ENCODE peak calls at places on chromosomes 4 and X, in ten cellular contexts. E, D, B, P, N, T, L, U, R and V are unnamed samples.

GRCh38 chr4:112152496-112152895 is 7.2 kb downstream of the FAM241A start:
- DNase-seq in N (no peak), D (no peak), U (no peak), L (no peak), E (no peak), B (no peak), T (no peak), R (no peak), P (no peak), V (no peak)

GRCh38 chr4:64539234-64539849 is 130.1 kb upstream of the TECRL start:
- DNase-seq in D (peak), T (peak), R (peak), N (peak), B (peak), P (peak), L (peak), E (peak), U (peak), V (no peak)

GRCh38 chr4:177246636-177247584 is 62.8 kb upstream of the NEIL3 start:
- DNase-seq in N (no peak), B (no peak), D (no peak), E (no peak), U (no peak), T (no peak), L (no peak), R (no peak), P (no peak), V (no peak)

GRCh38 chr4:159206427-159206871 is 103.6 kb downstream of the RAPGEF2 start:
- DNase-seq in U (no peak), R (no peak), N (no peak), T (no peak), E (peak), B (no peak), P (no peak), L (no peak), D (no peak), V (no peak)

GRCh38 chr4:4673070-4673469 is 131.2 kb upstream of the STX18 start:
- DNase-seq in D (no peak), L (peak), N (peak), T (peak), U (peak), P (peak), E (no peak), B (no peak), R (no peak), V (no peak)

GRCh38 chrX:40262641-40263560 is 165.1 kb upstream of the BCOR start:
- DNase-seq in L (peak), N (no peak), R (no peak), P (no peak), E (no peak), T (peak), U (no peak), B (no peak), D (no peak), V (no peak)

GRCh38 chrX:150546711-150547153 is 21.7 kb upstream of the MTM1 start:
- DNase-seq in L (no peak), N (no peak), T (no peak), E (peak), B (no peak), U (no peak), R (no peak), D (no peak), P (no peak), V (peak)

GRCh38 chr4:15870079-15870478 is 68.5 kb downstream of the FGFBP1 start:
- DNase-seq in U (no peak), L (no peak), P (no peak), B (no peak), E (no peak), R (no peak), T (no peak), D (no peak), N (no peak), V (no peak)

GRCh38 chr4:53365121-53365485 is 758 bp downstream of the SCFD2 start:
- DNase-seq in B (no peak), L (peak), P (no peak), R (no peak), D (no peak), U (no peak), N (no peak), E (peak), T (peak), V (no peak)

GRCh38 chr4:78432896-78433295 is 118.7 kb upstream of the ANXA3 start:
- DNase-seq in P (no peak), D (no peak), N (no peak), R (no peak), B (no peak), E (no peak), T (peak), L (peak), U (no peak), V (no peak)

GRCh38 chrX:3609800-3610199 is 103.6 kb downstream of the PRKX start:
- DNase-seq in N (no peak), E (no peak), P (peak), R (no peak), L (peak), T (no peak), U (no peak), D (no peak), B (no peak), V (no peak)

GRCh38 chrX:129737921-129738320 is 858 bp upstream of the XPNPEP2 start:
- DNase-seq in T (no peak), L (no peak), B (no peak), N (no peak), D (no peak), U (no peak), R (no peak), P (no peak), E (no peak), V (no peak)

GRCh38 chr4:11623726-11624037 is 195.0 kb upstream of the HS3ST1 start:
- DNase-seq in N (peak), B (no peak), R (no peak), P (no peak), D (no peak), L (no peak), T (peak), U (peak), E (no peak), V (no peak)

GRCh38 chrX:9622128-9622527 is 143.5 kb downstream of the GPR143 start:
- DNase-seq in B (no peak), L (no peak), P (no peak), U (no peak), D (no peak), N (no peak), R (no peak), T (no peak), E (no peak), V (no peak)

GRCh38 chrX:24963823-24964222 is 51.9 kb downstream of the ARX start:
- DNase-seq in U (no peak), N (no peak), D (peak), R (no peak), P (no peak), E (no peak), L (no peak), T (no peak), B (no peak), V (no peak)

GRCh38 chr4:152572417-152573086 is 36.7 kb upstream of the FBXW7 start:
- DNase-seq in P (no peak), R (no peak), B (no peak), L (peak), E (no peak), D (no peak), T (no peak), N (no peak), U (no peak), V (no peak)

GRCh38 chr4:183038436-183038835 is 60.6 kb upstream of the WWC2 start:
- DNase-seq in L (no peak), D (no peak), T (no peak), U (no peak), P (no peak), N (no peak), B (no peak), E (no peak), R (no peak), V (no peak)

GRCh38 chr4:47032405-47033106 is 1.2 kb downstream of the GABRB1 start:
- DNase-seq in D (no peak), B (peak), E (peak), N (no peak), P (peak), U (peak), L (peak), T (peak), R (peak), V (peak)

GRCh38 chrX:131279617-131280016 is 9.5 kb downstream of the IGSF1 start:
- DNase-seq in N (no peak), U (no peak), T (no peak), B (no peak), R (no peak), E (no peak), L (no peak), P (no peak), D (no peak), V (no peak)

GRCh38 chrX:13690836-13691235 is 1.9 kb downstream of the RAB9A start:
- DNase-seq in T (no peak), B (no peak), N (no peak), E (peak), U (no peak), D (no peak), P (no peak), R (no peak), L (no peak), V (no peak)

GRCh38 chr4:94545296-94545695 is 93.6 kb downstream of the PDLIM5 start:
- DNase-seq in D (no peak), T (no peak), L (peak), E (no peak), U (no peak), B (no peak), R (no peak), P (no peak), N (no peak), V (no peak)

GRCh38 chr4:123244233-123244632 is 152.4 kb upstream of the SPRY1 start:
- DNase-seq in P (peak), L (no peak), D (peak), E (peak), R (peak), N (no peak), B (peak), T (no peak), U (peak), V (no peak)

GRCh38 chr4:162837241-162837640 is 329.4 kb downstream of the NAF1 start:
- DNase-seq in L (no peak), N (no peak), T (no peak), B (no peak), P (no peak), R (no peak), U (peak), E (no peak), D (no peak), V (no peak)

GRCh38 chrX:4185086-4185485 is 471.6 kb upstream of the PRKX start:
- DNase-seq in T (no peak), P (no peak), E (no peak), U (no peak), R (no peak), N (no peak), D (no peak), B (no peak), L (no peak), V (no peak)

GRCh38 chrX:149512225-149512885 is 7.2 kb upstream of the IDS start:
- DNase-seq in P (no peak), D (peak), E (peak), T (peak), R (no peak), N (peak), U (peak), L (peak), B (peak), V (peak)

GRCh38 chr4:72352746-72353145 is 216.3 kb downstream of the ADAMTS3 start:
- DNase-seq in L (no peak), T (no peak), D (no peak), N (no peak), U (no peak), E (no peak), P (no peak), B (no peak), R (no peak), V (no peak)

GRCh38 chr4:82898322-82899243 is 2.0 kb upstream of the THAP9 start:
- DNase-seq in E (peak), P (peak), U (no peak), D (peak), N (no peak), T (peak), L (peak), R (no peak), B (peak), V (no peak)

GRCh38 chrX:153494541-153495361 is at the start of gene BGN:
- DNase-seq in L (peak), N (peak), R (no peak), P (no peak), T (peak), U (no peak), E (no peak), B (peak), D (no peak), V (no peak)

GRCh38 chr4:137427411-137427810 is 104.9 kb downstream of the PCDH18 start:
- DNase-seq in P (no peak), R (no peak), N (no peak), U (no peak), D (no peak), T (no peak), E (no peak), B (no peak), L (no peak), V (no peak)

GRCh38 chr4:189858445-189858844 is 82.2 kb upstream of the FRG1 start:
- DNase-seq in N (no peak), U (no peak), R (no peak), P (no peak), T (no peak), L (no peak), D (no peak), B (no peak), E (no peak), V (no peak)

GRCh38 chr4:93199492-93199891 is 629.1 kb upstream of the ATOH1 start:
- DNase-seq in R (no peak), T (peak), U (no peak), N (peak), L (peak), P (peak), D (no peak), B (no peak), E (no peak), V (no peak)

GRCh38 chrX:154090731-154091130 is 6.8 kb downstream of the MECP2 start:
- DNase-seq in N (no peak), P (no peak), B (peak), D (no peak), U (no peak), L (no peak), T (no peak), R (no peak), E (no peak), V (no peak)

GRCh38 chr4:100360211-100360610 is 157.6 kb downstream of the EMCN start:
- DNase-seq in L (no peak), N (no peak), E (no peak), D (no peak), P (no peak), T (no peak), R (no peak), B (peak), U (no peak), V (no peak)

GRCh38 chrX:142819461-142819860 is 206.3 kb upstream of the SPANXN4 start:
- DNase-seq in L (no peak), U (no peak), T (no peak), B (no peak), D (no peak), E (no peak), P (no peak), N (no peak), R (no peak), V (no peak)

GRCh38 chrX:113726898-113727297 is 857.0 kb upstream of the HTR2C start:
- DNase-seq in N (no peak), D (no peak), L (peak), E (no peak), B (no peak), T (no peak), U (no peak), R (no peak), P (no peak), V (no peak)

GRCh38 chrX:71609095-71609750 is 9.1 kb downstream of the CXCR3 start:
- DNase-seq in P (no peak), L (no peak), N (no peak), E (peak), T (no peak), B (no peak), U (no peak), D (no peak), R (no peak), V (no peak)